ENCODE peak calls at places on chromosome 12, in five cellular contexts. D is GM12878, R is SK-N-SH, W is HepG2, V is K562. T is an unnamed sample.

GRCh38 chr12:7128681-7129593 is at the start of gene RBP5:
- DNase-seq in D (no peak), R (no peak), W (no peak), V (peak), T (no peak)

GRCh38 chr12:70267550-70267949 is 24.3 kb downstream of the CNOT2 start:
- DNase-seq in D (no peak), R (no peak), W (no peak), V (no peak), T (peak)

GRCh38 chr12:113488322-113488721 is 16.7 kb upstream of the LHX5 start:
- DNase-seq in D (no peak), R (no peak), W (no peak), V (no peak), T (no peak)

GRCh38 chr12:13038491-13039161 is 5.6 kb upstream of the FAM234B start:
- DNase-seq in D (no peak), R (no peak), W (no peak), V (no peak), T (peak)

GRCh38 chr12:88833641-88834116 is 253.4 kb upstream of the KITLG start:
- DNase-seq in D (no peak), R (no peak), W (no peak), V (no peak), T (peak)

GRCh38 chr12:65334534-65334933 is 56.1 kb downstream of the MSRB3 start:
- DNase-seq in D (no peak), R (no peak), W (no peak), V (no peak), T (peak)

GRCh38 chr12:79262938-79263337 is 398.4 kb downstream of the SYT1 start:
- DNase-seq in D (no peak), R (no peak), W (no peak), V (no peak), T (peak)

GRCh38 chr12:22979854-22980253 is 354.9 kb downstream of the ETNK1 start:
- DNase-seq in D (no peak), R (no peak), W (no peak), V (no peak), T (no peak)

GRCh38 chr12:26614217-26614616 is 218.8 kb downstream of the ITPR2 start:
- DNase-seq in D (no peak), R (peak), W (no peak), V (peak), T (peak)

GRCh38 chr12:114692558-114693531 is 8.9 kb upstream of the TBX3 start:
- DNase-seq in D (no peak), R (peak), W (no peak), V (no peak), T (no peak)

GRCh38 chr12:92331383-92331782 is 185.7 kb upstream of the BTG1 start:
- DNase-seq in D (no peak), R (no peak), W (no peak), V (no peak), T (no peak)

GRCh38 chr12:120350576-120351350 is 18.2 kb downstream of the MSI1 start:
- DNase-seq in D (no peak), R (no peak), W (no peak), V (no peak), T (no peak)
- TF ChIP-seq MXI1 in D (no peak), R (no peak), W (no peak), V (no peak), T (no peak)

DNA sequence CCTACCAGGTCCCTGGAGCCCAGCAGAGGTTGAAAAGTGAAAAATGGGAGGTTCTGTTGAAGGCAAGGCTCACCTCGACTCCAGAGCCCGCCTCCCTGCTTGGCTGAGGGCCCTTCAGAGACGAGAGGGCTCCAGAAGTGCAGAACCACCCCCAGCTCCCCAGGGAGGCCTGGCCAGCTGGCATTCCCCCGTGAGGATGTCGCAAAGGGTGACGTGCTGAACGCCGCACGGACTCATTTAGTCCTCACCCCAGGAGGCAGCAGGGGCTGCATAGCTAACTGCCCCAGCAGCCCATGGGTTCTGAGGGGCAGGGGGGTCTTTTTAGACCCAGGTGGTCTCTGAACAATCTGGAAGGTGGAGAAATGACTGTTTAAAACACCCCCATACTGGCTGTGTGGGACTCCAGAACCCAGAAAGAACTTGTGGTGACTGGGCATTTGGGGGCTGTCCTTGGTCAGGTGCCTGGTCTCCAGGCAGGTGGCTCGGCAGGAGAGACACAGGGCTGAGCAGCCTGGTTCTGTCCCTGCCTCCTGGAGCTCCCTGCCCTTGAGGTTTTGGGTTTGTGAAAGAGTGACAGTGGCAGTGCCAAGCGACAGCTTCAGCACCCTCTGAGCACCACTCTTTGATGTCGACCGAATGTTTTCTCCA is 32.0 kb downstream of the ANAPC7 start:
- DNase-seq in D (peak), R (no peak), W (no peak), V (no peak), T (no peak)
- TF ChIP-seq MXI1 in D (no peak), R (no peak), W (no peak), V (no peak), T (no peak)

GRCh38 chr12:51906452-51907082 is 737 bp upstream of the ACVRL1 start:
- DNase-seq in D (no peak), R (peak), W (no peak), V (no peak), T (no peak)
- TF ChIP-seq MXI1 in D (no peak), R (no peak), W (no peak), V (no peak), T (no peak)

GRCh38 chr12:62435337-62436163 is 31.1 kb upstream of the MON2 start:
- DNase-seq in D (no peak), R (peak), W (peak), V (peak), T (peak)

GRCh38 chr12:62434504-62435336 is 31.9 kb upstream of the MON2 start:
- DNase-seq in D (no peak), R (peak), W (no peak), V (no peak), T (no peak)

GRCh38 chr12:62436164-62436503 is 30.5 kb upstream of the MON2 start:
- DNase-seq in D (no peak), R (no peak), W (no peak), V (no peak), T (no peak)

GRCh38 chr12:62438098-62438692 is 28.4 kb upstream of the MON2 start:
- DNase-seq in D (peak), R (peak), W (peak), V (peak), T (peak)
- TF ChIP-seq MXI1 in D (no peak), R (no peak), W (no peak), V (no peak), T (no peak)

T was measured in IMR-90.